ENCODE peak calls at places on chromosomes 12 and 14, in four cellular contexts. W, G, O and Q are unnamed samples.

GRCh38 chr14:20620798-20621478 is 20.6 kb downstream of the OR6S1 start:
- DNase-seq in W (no peak), G (no peak), O (no peak), Q (no peak)

GRCh38 chr12:104643921-104644669 is 187.3 kb downstream of the CHST11 start:
- DNase-seq in W (no peak), G (no peak), O (no peak), Q (peak; percentile 20)

GRCh38 chr12:107514887-107515445 is 170.6 kb upstream of the PWP1 start:
- DNase-seq in W (no peak), G (no peak), O (peak; percentile 69), Q (no peak)

GRCh38 chr14:93977171-93977570 is 801 bp upstream of the ASB2 start:
- DNase-seq in W (peak; percentile 49), G (no peak), O (no peak), Q (no peak)

GRCh38 chr12:44217146-44217883 is 381.4 kb downstream of the TMEM117 start:
- DNase-seq in W (no peak), G (no peak), O (no peak), Q (no peak)

GRCh38 chr14:99062216-99062615 is 209.8 kb downstream of the BCL11B start:
- DNase-seq in W (no peak), G (no peak), O (no peak), Q (no peak)

GRCh38 chr14:65101631-65102440 is 481 bp downstream of the MAX start:
- DNase-seq in W (peak; percentile 66), G (no peak), O (no peak), Q (peak; percentile 18)

GRCh38 chr14:22900088-22900799 is 17.2 kb downstream of the REM2 start:
- DNase-seq in W (no peak), G (no peak), O (peak; percentile 81), Q (no peak)

GRCh38 chr12:73240110-73240509 is 967.9 kb downstream of the TRHDE start:
- DNase-seq in W (no peak), G (no peak), O (no peak), Q (no peak)

GRCh38 chr12:97140355-97140754 is 233.3 kb downstream of the NEDD1 start:
- DNase-seq in W (no peak), G (no peak), O (no peak), Q (no peak)

GRCh38 chr14:103696027-103696402 is 19.2 kb downstream of the XRCC3 start:
- DNase-seq in W (no peak), G (no peak), O (no peak), Q (peak; percentile 28)

GRCh38 chr12:107931761-107932160 is 157.3 kb downstream of the ASCL4 start:
- DNase-seq in W (no peak), G (no peak), O (no peak), Q (no peak)

DNA sequence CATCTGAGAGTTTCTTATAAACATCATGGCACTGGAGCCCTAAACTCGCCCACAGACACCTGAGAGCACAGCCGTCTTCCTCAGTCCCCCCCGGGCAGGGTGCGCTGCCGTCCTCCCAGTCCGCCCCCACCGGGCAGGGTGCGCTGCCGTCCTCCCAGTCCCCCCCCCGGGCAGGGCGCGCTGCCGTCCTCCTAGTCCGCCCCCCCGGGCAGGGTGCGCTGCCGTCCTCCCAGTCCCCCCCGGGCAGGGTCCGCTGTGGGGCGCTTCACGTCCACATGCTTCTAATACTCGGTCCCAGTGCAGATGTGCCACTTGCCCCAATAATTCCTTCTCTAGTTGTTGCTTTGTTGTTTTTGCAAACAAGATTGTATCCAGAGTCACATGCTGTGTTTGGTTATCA is 6.9 kb upstream of the ADSS1 start:
- DNase-seq in W (no peak), G (no peak), O (no peak), Q (no peak)
- H3K27ac ChIP-seq in W (no peak overlapping the region), G (peak overlapping the region; percentile 81), O (no peak overlapping the region), Q (no peak overlapping the region)

GRCh38 chr12:12784911-12785814 is at the start of gene APOLD1:
- DNase-seq in W (peak; percentile 66), G (peak; percentile 71), O (no peak), Q (no peak)

GRCh38 chr12:12788675-12789368 is 3.4 kb downstream of the APOLD1 start:
- DNase-seq in W (peak; percentile 65), G (peak; percentile 78), O (peak; percentile 86), Q (no peak)

GRCh38 chr12:12786371-12786715 is 884 bp downstream of the APOLD1 start:
- DNase-seq in W (no peak), G (no peak), O (peak; percentile 68), Q (no peak)

GRCh38 chr12:12788131-12788530 is 2.7 kb downstream of the APOLD1 start:
- DNase-seq in W (no peak), G (no peak), O (no peak), Q (no peak)

DNA sequence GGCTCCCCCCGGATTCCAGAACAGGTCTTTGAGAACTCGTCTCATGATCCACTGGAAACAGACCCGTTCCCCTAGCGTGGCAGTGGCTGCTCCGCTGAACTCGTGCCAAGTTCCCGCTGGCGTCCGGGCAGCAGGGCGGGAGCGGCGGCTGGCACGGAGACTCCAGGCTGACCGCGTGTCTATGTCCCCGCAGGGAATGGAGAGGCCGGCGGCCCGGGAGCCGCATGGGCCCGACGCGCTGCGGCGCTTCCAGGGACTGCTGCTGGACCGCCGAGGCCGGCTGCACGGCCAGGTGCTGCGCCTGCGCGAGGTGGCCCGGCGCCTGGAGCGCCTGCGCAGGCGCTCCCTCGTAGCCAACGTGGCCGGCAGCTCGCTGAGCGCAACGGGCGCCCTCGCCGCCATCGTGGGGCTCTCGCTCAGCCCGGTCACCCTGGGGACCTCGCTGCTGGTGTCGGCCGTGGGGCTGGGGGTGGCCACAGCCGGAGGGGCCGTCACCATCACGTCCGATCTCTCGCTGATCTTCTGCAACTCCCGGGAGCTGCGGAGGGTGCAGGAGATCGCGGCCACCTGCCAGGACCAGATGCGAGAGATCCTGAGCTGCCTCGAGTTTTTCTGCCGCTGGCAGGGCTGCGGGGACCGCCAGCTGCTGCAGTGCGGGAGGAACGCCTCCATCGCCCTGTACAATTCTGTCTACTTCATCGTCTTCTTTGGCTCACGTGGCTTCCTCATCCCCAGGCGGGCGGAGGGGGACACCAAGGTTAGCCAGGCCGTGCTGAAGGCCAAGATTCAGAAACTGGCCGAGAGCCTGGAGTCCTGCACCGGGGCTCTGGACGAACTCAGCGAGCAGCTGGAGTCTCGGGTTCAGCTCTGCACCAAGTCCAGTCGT is 1.5 kb downstream of the APOLD1 start:
- DNase-seq in W (peak; percentile 92), G (peak; percentile 70), O (peak; percentile 81), Q (peak; percentile 88)
- H3K4me3 ChIP-seq in W (peak overlapping the region; percentile 92), G (peak overlapping the region; percentile 63), O (peak overlapping the region; percentile 47), Q (peak overlapping the region; percentile 53)

DNA sequence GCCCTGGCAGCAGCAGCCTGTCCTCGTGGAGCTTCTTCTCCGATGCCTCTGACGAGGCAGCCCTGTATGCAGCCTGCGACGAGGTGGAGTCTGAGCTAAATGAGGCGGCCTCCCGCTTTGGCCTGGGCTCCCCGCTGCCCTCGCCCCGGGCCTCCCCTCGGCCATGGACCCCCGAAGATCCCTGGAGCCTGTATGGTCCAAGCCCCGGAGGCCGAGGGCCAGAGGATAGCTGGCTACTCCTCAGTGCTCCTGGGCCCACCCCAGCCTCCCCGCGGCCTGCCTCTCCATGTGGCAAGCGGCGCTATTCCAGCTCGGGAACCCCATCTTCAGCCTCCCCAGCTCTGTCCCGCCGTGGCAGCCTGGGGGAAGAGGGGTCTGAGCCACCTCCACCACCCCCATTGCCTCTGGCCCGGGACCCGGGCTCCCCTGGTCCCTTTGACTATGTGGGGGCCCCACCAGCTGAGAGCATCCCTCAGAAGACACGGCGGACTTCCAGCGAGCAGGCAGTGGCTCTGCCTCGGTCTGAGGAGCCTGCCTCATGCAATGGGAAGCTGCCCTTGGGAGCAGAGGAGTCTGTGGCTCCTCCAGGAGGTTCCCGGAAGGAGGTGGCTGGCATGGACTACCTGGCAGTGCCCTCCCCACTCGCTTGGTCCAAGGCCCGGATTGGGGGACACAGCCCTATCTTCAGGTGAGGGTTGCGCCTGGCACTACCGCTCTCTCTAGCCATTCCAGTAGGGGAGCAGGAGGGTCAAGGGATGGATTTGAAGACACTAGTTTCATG is 2.1 kb downstream of the NFATC4 start:
- DNase-seq in W (no peak), G (no peak), O (no peak), Q (no peak)
- H3K27ac ChIP-seq in W (no peak overlapping the region), G (no peak overlapping the region), O (no peak overlapping the region), Q (no peak overlapping the region)

GRCh38 chr12:127297327-127297726 is 969.6 kb upstream of the TMEM132C start:
- DNase-seq in W (no peak), G (peak; percentile 43), O (no peak), Q (no peak)
- H3K4me3 ChIP-seq in W (no peak overlapping the region), G (no peak overlapping the region), O (no peak overlapping the region), Q (no peak overlapping the region)

GRCh38 chr12:23484238-23484637 is 465.2 kb downstream of the SOX5 start:
- DNase-seq in W (no peak), G (no peak), O (peak; percentile 22), Q (no peak)
- H3K27ac ChIP-seq in W (no peak overlapping the region), G (no peak overlapping the region), O (no peak overlapping the region), Q (no peak overlapping the region)

GRCh38 chr14:27242874-27243273 is 645.0 kb upstream of the NOVA1 start:
- DNase-seq in W (peak; percentile 11), G (no peak), O (peak; percentile 0), Q (no peak)

DNA sequence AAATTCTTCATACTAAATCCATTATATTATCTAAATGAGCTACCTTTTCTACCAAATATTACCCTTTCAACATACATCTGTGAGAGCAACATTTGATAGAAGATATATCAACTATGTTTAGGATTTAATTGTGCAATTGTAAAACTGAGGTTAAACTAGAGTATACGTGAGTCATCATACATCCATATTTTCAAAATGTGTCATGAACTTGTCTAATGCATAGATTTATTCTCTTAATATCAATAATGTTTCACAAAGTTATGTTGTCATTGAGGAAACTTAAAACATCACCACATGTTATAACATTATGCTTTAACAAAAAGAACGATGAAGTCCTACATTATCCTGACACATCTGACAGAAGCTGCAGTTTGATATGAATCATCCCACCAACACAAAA is 645.5 kb upstream of the NOVA1 start:
- DNase-seq in W (no peak), G (no peak), O (peak; percentile 14), Q (no peak)
- H3K4me3 ChIP-seq in W (no peak overlapping the region), G (no peak overlapping the region), O (no peak overlapping the region), Q (no peak overlapping the region)